ENCODE peak calls at places on chromosome 14, in four cellular contexts. H, F, T and X are unnamed samples.

GRCh38 chr14:71525663-71526246 is 406.5 kb upstream of the RGS6 start:
- DNase-seq in T (no peak), F (no peak), H (no peak), X (no peak)

GRCh38 chr14:21917699-21918436 is 244.2 kb upstream of the OR4E1 start:
- DNase-seq in F (peak), T (peak), H (peak), X (peak)

GRCh38 chr14:67575684-67576083 is 24.4 kb downstream of the PIGH start:
- DNase-seq in F (no peak), H (no peak), T (no peak), X (peak)

GRCh38 chr14:70622111-70622712 is 19.5 kb upstream of the TTC9 start:
- DNase-seq in F (peak), H (peak), T (no peak), X (peak)

GRCh38 chr14:100290607-100291304 is 15.5 kb downstream of the SLC25A29 start:
- DNase-seq in F (peak), H (peak), T (no peak), X (no peak)

GRCh38 chr14:90726656-90727055 is 89.6 kb downstream of the TTC7B start:
- DNase-seq in H (peak), F (no peak), T (no peak), X (no peak)

GRCh38 chr14:66495214-66496098 is 9.3 kb downstream of the CCDC196 start:
- DNase-seq in H (peak), T (peak), F (peak), X (peak)

GRCh38 chr14:103692159-103692558 is 23.1 kb downstream of the XRCC3 start:
- DNase-seq in F (no peak), H (no peak), T (peak), X (no peak)

GRCh38 chr14:29037428-29037827 is 270.8 kb downstream of the FOXG1 start:
- DNase-seq in T (no peak), H (no peak), F (no peak), X (no peak)

GRCh38 chr14:91341331-91342242 is 76.0 kb downstream of the CCDC88C start:
- DNase-seq in F (no peak), T (no peak), H (no peak), X (no peak)

GRCh38 chr14:62694075-62694474 is 351.2 kb downstream of the KCNH5 start:
- DNase-seq in H (no peak), T (no peak), F (no peak), X (no peak)

GRCh38 chr14:95533391-95533821 is 1.4 kb upstream of the GLRX5 start:
- DNase-seq in T (no peak), F (peak), H (no peak), X (no peak)

GRCh38 chr14:35855886-35856481 is 29.8 kb downstream of the BRMS1L start:
- DNase-seq in F (no peak), T (peak), H (no peak), X (no peak)

GRCh38 chr14:52039124-52039815 is 29.6 kb downstream of the NID2 start:
- DNase-seq in F (no peak), H (no peak), T (no peak), X (no peak)

GRCh38 chr14:44995196-44995595 is 33.2 kb downstream of the TOGARAM1 start:
- DNase-seq in H (no peak), F (peak), T (no peak), X (no peak)

GRCh38 chr14:77409131-77409533 is 14.2 kb downstream of the NOXRED1 start:
- DNase-seq in T (no peak), H (peak), F (peak), X (no peak)

DNA sequence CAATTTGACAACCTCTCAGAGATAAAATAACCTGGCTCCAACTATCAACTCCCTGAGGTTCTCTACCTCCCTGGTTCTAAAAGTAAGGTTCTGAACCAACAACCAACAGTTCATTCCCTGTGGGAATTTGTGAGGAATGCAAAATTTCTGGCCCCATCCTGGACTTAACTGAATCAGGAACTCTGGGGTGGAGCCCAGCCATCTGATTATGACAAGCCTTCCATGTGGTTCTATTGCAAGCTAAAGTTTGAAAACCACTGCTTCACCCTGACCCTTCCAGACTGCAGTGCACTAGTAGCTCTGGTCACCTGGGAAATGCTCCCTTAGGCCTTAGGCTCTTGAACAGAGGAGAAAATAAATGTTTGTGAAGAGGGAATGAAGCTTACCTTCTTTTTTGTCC is 38.9 kb upstream of the DDHD1 start:
- DNase-seq in H (no peak), F (no peak), T (no peak), X (no peak)
- TF ChIP-seq CREM in H (no peak), F (no peak), T (no peak), X (no peak)

DNA sequence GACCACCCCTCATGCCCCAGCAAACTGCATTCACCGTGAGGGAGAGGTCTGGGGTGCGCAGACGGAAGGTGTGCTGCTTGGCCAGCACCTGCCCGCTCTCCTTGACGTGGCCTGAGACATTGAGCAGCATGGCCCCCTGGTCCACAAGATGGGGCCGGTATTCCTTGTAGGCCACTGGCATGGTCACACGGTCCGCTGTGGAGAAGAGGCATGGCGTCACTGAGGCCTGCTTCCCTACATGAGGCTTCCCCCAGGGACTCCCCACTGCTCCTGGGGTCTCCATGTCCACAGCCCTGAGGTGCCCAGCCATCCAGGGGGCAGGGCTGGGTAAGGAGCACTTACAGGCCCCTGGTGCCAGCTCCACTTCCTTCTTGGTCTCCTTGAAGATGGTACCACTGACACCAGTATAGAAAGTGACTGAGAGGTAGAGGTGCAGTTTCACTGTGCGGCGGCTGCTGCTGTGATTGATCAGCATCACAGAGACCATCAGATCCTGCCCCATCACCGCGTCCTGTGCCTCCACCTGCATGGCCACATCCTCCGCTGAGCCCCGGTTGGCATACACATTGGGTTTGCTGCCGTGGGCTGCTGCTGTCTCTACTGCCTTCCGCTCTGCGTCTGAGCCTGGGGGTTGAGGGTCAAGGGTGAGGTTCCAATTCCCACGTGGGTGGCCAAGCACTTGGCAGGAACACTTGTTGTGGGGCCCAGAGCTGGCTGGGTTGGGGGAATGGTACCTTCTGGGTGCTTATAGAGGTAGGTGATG is 8.2 kb downstream of the TGM1 start:
- DNase-seq in F (no peak), T (no peak), H (no peak), X (no peak)
- TF ChIP-seq CREM in F (no peak), T (no peak), H (no peak), X (no peak)

DNA sequence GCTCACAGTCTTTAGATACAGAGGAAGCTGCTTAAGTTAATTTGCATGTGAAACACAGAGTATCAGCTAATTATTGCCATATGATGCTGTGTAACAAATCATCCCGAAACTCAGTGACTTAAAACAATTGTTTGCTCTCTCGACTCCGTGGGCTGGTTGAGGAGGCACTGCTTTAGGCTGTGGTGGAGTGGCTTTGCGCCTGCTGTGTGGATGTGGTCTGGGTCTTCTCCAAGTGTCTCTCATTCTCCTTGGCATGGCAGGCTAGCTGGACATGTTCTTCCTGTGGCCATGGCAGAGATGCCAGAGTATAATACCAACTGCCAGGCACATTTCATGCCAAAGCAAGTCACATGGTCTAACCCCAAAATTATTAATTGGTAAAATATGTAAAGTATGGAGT is 40.9 kb downstream of the PELI2 start:
- DNase-seq in H (no peak), T (no peak), F (no peak), X (no peak)
- TF ChIP-seq CREM in H (no peak), T (no peak), F (no peak), X (no peak)

GRCh38 chr14:25484194-25484593 is 434.2 kb upstream of the STXBP6 start:
- DNase-seq in F (no peak), H (no peak), T (no peak), X (no peak)
- TF ChIP-seq CREM in F (no peak), H (no peak), T (no peak), X (no peak)

GRCh38 chr14:104795781-104796681 is 483 bp upstream of the AKT1 start:
- DNase-seq in F (peak), T (no peak), H (no peak), X (peak)
- TF ChIP-seq CREM in F (no peak), T (no peak), H (no peak), X (no peak)